ENCODE peak calls at places on chromosome 19, in four cellular contexts. One of them, this sample, is unnamed.

GRCh38 chr19:3543150-3544053 is 4.4 kb downstream of the TEKTIP1 start:
- DNase-seq in tibial nerve: no peak
- DNase-seq in stimulated activated CD4-positive, alpha-beta T cell treated with anti-CD3 and anti-CD28 coated beads, Interleukin-2, amount 100 ng/mL, for 24 hours: no peak
- DNase-seq in GM12864: no peak
- DNase-seq in this sample: no peak

GRCh38 chr19:48413879-48414623 is 20.6 kb downstream of the GRIN2D start:
- DNase-seq in tibial nerve: no peak
- DNase-seq in GM12864: no peak
- DNase-seq in stimulated activated CD4-positive, alpha-beta T cell treated with anti-CD3 and anti-CD28 coated beads, Interleukin-2, amount 100 ng/mL, for 24 hours: no peak
- DNase-seq in this sample: peak

GRCh38 chr19:21256722-21257121 is 72.5 kb downstream of the ZNF708 start:
- DNase-seq in stimulated activated CD4-positive, alpha-beta T cell treated with anti-CD3 and anti-CD28 coated beads, Interleukin-2, amount 100 ng/mL, for 24 hours: no peak
- DNase-seq in tibial nerve: no peak
- DNase-seq in GM12864: no peak
- DNase-seq in this sample: peak

GRCh38 chr19:5484398-5485285 is 29.4 kb downstream of the ZNRF4 start:
- DNase-seq in GM12864: no peak
- DNase-seq in stimulated activated CD4-positive, alpha-beta T cell treated with anti-CD3 and anti-CD28 coated beads, Interleukin-2, amount 100 ng/mL, for 24 hours: no peak
- DNase-seq in tibial nerve: no peak
- DNase-seq in this sample: peak

GRCh38 chr19:13428352-13428751 is 77.9 kb downstream of the CACNA1A start:
- DNase-seq in tibial nerve: no peak
- DNase-seq in stimulated activated CD4-positive, alpha-beta T cell treated with anti-CD3 and anti-CD28 coated beads, Interleukin-2, amount 100 ng/mL, for 24 hours: peak
- DNase-seq in GM12864: no peak
- DNase-seq in this sample: peak

GRCh38 chr19:17138937-17139598 is 63.5 kb downstream of the MYO9B start:
- DNase-seq in stimulated activated CD4-positive, alpha-beta T cell treated with anti-CD3 and anti-CD28 coated beads, Interleukin-2, amount 100 ng/mL, for 24 hours: no peak
- DNase-seq in tibial nerve: no peak
- DNase-seq in GM12864: no peak
- DNase-seq in this sample: no peak

GRCh38 chr19:29743681-29744080 is 28.6 kb upstream of the C19orf12 start:
- DNase-seq in stimulated activated CD4-positive, alpha-beta T cell treated with anti-CD3 and anti-CD28 coated beads, Interleukin-2, amount 100 ng/mL, for 24 hours: no peak
- DNase-seq in GM12864: no peak
- DNase-seq in tibial nerve: no peak
- DNase-seq in this sample: no peak

GRCh38 chr19:48798937-48799336 is 11.9 kb downstream of the BCAT2 start:
- DNase-seq in stimulated activated CD4-positive, alpha-beta T cell treated with anti-CD3 and anti-CD28 coated beads, Interleukin-2, amount 100 ng/mL, for 24 hours: no peak
- DNase-seq in tibial nerve: no peak
- DNase-seq in GM12864: no peak
- DNase-seq in this sample: peak

GRCh38 chr19:47331931-47332547 is at the start of gene C5AR2:
- DNase-seq in tibial nerve: no peak
- DNase-seq in GM12864: no peak
- DNase-seq in stimulated activated CD4-positive, alpha-beta T cell treated with anti-CD3 and anti-CD28 coated beads, Interleukin-2, amount 100 ng/mL, for 24 hours: no peak
- DNase-seq in this sample: no peak

GRCh38 chr19:46609511-46610412 is 8.6 kb downstream of the CALM3 start:
- DNase-seq in tibial nerve: peak
- DNase-seq in stimulated activated CD4-positive, alpha-beta T cell treated with anti-CD3 and anti-CD28 coated beads, Interleukin-2, amount 100 ng/mL, for 24 hours: no peak
- DNase-seq in GM12864: no peak
- DNase-seq in this sample: no peak

GRCh38 chr19:2625434-2625833 is 77.1 kb downstream of the GNG7 start:
- DNase-seq in stimulated activated CD4-positive, alpha-beta T cell treated with anti-CD3 and anti-CD28 coated beads, Interleukin-2, amount 100 ng/mL, for 24 hours: no peak
- DNase-seq in GM12864: no peak
- DNase-seq in tibial nerve: no peak
- DNase-seq in this sample: no peak

GRCh38 chr19:54532528-54532927 is 29.9 kb downstream of the LAIR2 start:
- DNase-seq in tibial nerve: no peak
- DNase-seq in stimulated activated CD4-positive, alpha-beta T cell treated with anti-CD3 and anti-CD28 coated beads, Interleukin-2, amount 100 ng/mL, for 24 hours: no peak
- DNase-seq in GM12864: peak
- DNase-seq in this sample: no peak

GRCh38 chr19:23437901-23438300 is 42.6 kb upstream of the ZNF91 start:
- DNase-seq in stimulated activated CD4-positive, alpha-beta T cell treated with anti-CD3 and anti-CD28 coated beads, Interleukin-2, amount 100 ng/mL, for 24 hours: no peak
- DNase-seq in tibial nerve: no peak
- DNase-seq in GM12864: no peak
- DNase-seq in this sample: no peak

GRCh38 chr19:17910776-17911360 is 21.9 kb upstream of the CCDC124 start:
- DNase-seq in GM12864: no peak
- DNase-seq in stimulated activated CD4-positive, alpha-beta T cell treated with anti-CD3 and anti-CD28 coated beads, Interleukin-2, amount 100 ng/mL, for 24 hours: no peak
- DNase-seq in tibial nerve: no peak
- DNase-seq in this sample: no peak

GRCh38 chr19:30066781-30067759 is 125.0 kb downstream of the URI1 start:
- DNase-seq in tibial nerve: no peak
- DNase-seq in stimulated activated CD4-positive, alpha-beta T cell treated with anti-CD3 and anti-CD28 coated beads, Interleukin-2, amount 100 ng/mL, for 24 hours: no peak
- DNase-seq in GM12864: no peak
- DNase-seq in this sample: no peak

GRCh38 chr19:9498183-9498902 is at the start of gene ZNF560:
- DNase-seq in stimulated activated CD4-positive, alpha-beta T cell treated with anti-CD3 and anti-CD28 coated beads, Interleukin-2, amount 100 ng/mL, for 24 hours: no peak
- DNase-seq in GM12864: no peak
- DNase-seq in tibial nerve: no peak
- DNase-seq in this sample: no peak

GRCh38 chr19:7368456-7368855 is 19.7 kb downstream of the ARHGEF18 start:
- DNase-seq in tibial nerve: no peak
- DNase-seq in GM12864: no peak
- DNase-seq in stimulated activated CD4-positive, alpha-beta T cell treated with anti-CD3 and anti-CD28 coated beads, Interleukin-2, amount 100 ng/mL, for 24 hours: no peak
- DNase-seq in this sample: no peak

GRCh38 chr19:2049741-2050348 is 1.2 kb downstream of the MKNK2 start:
- DNase-seq in tibial nerve: peak
- DNase-seq in stimulated activated CD4-positive, alpha-beta T cell treated with anti-CD3 and anti-CD28 coated beads, Interleukin-2, amount 100 ng/mL, for 24 hours: peak
- DNase-seq in GM12864: no peak
- DNase-seq in this sample: peak

GRCh38 chr19:28929026-28929425 is 283.9 kb downstream of the UQCRFS1 start:
- DNase-seq in tibial nerve: no peak
- DNase-seq in stimulated activated CD4-positive, alpha-beta T cell treated with anti-CD3 and anti-CD28 coated beads, Interleukin-2, amount 100 ng/mL, for 24 hours: no peak
- DNase-seq in GM12864: no peak
- DNase-seq in this sample: no peak

GRCh38 chr19:56015756-56016155 is 29.2 kb downstream of the NLRP5 start:
- DNase-seq in stimulated activated CD4-positive, alpha-beta T cell treated with anti-CD3 and anti-CD28 coated beads, Interleukin-2, amount 100 ng/mL, for 24 hours: no peak
- DNase-seq in GM12864: no peak
- DNase-seq in tibial nerve: no peak
- DNase-seq in this sample: no peak

GRCh38 chr19:5990289-5990797 is 12.4 kb upstream of the RANBP3 start:
- DNase-seq in GM12864: no peak
- DNase-seq in stimulated activated CD4-positive, alpha-beta T cell treated with anti-CD3 and anti-CD28 coated beads, Interleukin-2, amount 100 ng/mL, for 24 hours: no peak
- DNase-seq in tibial nerve: no peak
- DNase-seq in this sample: peak

GRCh38 chr19:13130886-13131490 is 12.9 kb downstream of the NACC1 start:
- DNase-seq in tibial nerve: no peak
- DNase-seq in GM12864: no peak
- DNase-seq in stimulated activated CD4-positive, alpha-beta T cell treated with anti-CD3 and anti-CD28 coated beads, Interleukin-2, amount 100 ng/mL, for 24 hours: no peak
- DNase-seq in this sample: no peak

GRCh38 chr19:39372941-39373340 is 18.0 kb downstream of the PAF1 start:
- DNase-seq in tibial nerve: no peak
- DNase-seq in stimulated activated CD4-positive, alpha-beta T cell treated with anti-CD3 and anti-CD28 coated beads, Interleukin-2, amount 100 ng/mL, for 24 hours: no peak
- DNase-seq in GM12864: no peak
- DNase-seq in this sample: no peak

GRCh38 chr19:3268326-3268725 is 43.9 kb downstream of the CELF5 start:
- DNase-seq in stimulated activated CD4-positive, alpha-beta T cell treated with anti-CD3 and anti-CD28 coated beads, Interleukin-2, amount 100 ng/mL, for 24 hours: no peak
- DNase-seq in GM12864: no peak
- DNase-seq in tibial nerve: no peak
- DNase-seq in this sample: no peak

GRCh38 chr19:21314676-21315075 is 14.5 kb downstream of the ZNF708 start:
- DNase-seq in stimulated activated CD4-positive, alpha-beta T cell treated with anti-CD3 and anti-CD28 coated beads, Interleukin-2, amount 100 ng/mL, for 24 hours: no peak
- DNase-seq in tibial nerve: no peak
- DNase-seq in GM12864: no peak
- DNase-seq in this sample: no peak

GRCh38 chr19:21569497-21569870 is 64.1 kb downstream of the ZNF429 start:
- DNase-seq in tibial nerve: no peak
- DNase-seq in stimulated activated CD4-positive, alpha-beta T cell treated with anti-CD3 and anti-CD28 coated beads, Interleukin-2, amount 100 ng/mL, for 24 hours: no peak
- DNase-seq in GM12864: no peak
- DNase-seq in this sample: no peak

GRCh38 chr19:55689366-55690108 is 14.5 kb downstream of the EPN1 start:
- DNase-seq in tibial nerve: no peak
- DNase-seq in stimulated activated CD4-positive, alpha-beta T cell treated with anti-CD3 and anti-CD28 coated beads, Interleukin-2, amount 100 ng/mL, for 24 hours: no peak
- DNase-seq in GM12864: no peak
- DNase-seq in this sample: no peak